ENCODE peak calls at places on chromosomes 7 and 10, in four cellular contexts. J is choroid plexus epithelial cell, S is lower leg skin, E is Panc1. Z is an unnamed sample.

GRCh38 chr7:47303695-47304453 is 278.0 kb downstream of the TNS3 start:
- DNase-seq in S (no peak), E (no peak), J (no peak), Z (no peak)

GRCh38 chr7:44273681-44274622 is 51.4 kb downstream of the CAMK2B start:
- DNase-seq in J (no peak), S (no peak), E (no peak), Z (no peak)

GRCh38 chr10:71974489-71975011 is 10.4 kb downstream of the CHST3 start:
- DNase-seq in E (peak; percentile 45), S (no peak), J (no peak), Z (no peak)

GRCh38 chr7:40619647-40620046 is 484.8 kb downstream of the SUGCT start:
- DNase-seq in E (no peak), J (no peak), S (no peak), Z (no peak)

GRCh38 chr7:130960208-130960988 is 226.4 kb upstream of the KLF14 start:
- DNase-seq in J (peak; percentile 98), E (peak; percentile 89), S (no peak), Z (peak; percentile 98)

GRCh38 chr7:2405601-2406345 is 2.4 kb downstream of the CHST12 start:
- DNase-seq in E (no peak), J (no peak), S (no peak), Z (no peak)

GRCh38 chr10:128527730-128528129 is 401.5 kb upstream of the MKI67 start:
- DNase-seq in S (no peak), J (no peak), E (no peak), Z (no peak)

GRCh38 chr7:47580175-47580701 is 1.7 kb downstream of the TNS3 start:
- DNase-seq in E (no peak), S (no peak), J (peak; percentile 74), Z (peak; percentile 82)

GRCh38 chr7:48130658-48131108 is 40.6 kb upstream of the ABCA13 start:
- DNase-seq in S (no peak), J (peak; percentile 19), E (no peak), Z (peak; percentile 80)

GRCh38 chr7:78675511-78675910 is 778.0 kb downstream of the MAGI2 start:
- DNase-seq in J (no peak), S (no peak), E (no peak), Z (peak; percentile 3)

GRCh38 chr7:33824911-33825459 is 80.4 kb upstream of the BMPER start:
- DNase-seq in E (no peak), S (no peak), J (peak; percentile 33), Z (no peak)

GRCh38 chr7:50436133-50436802 is 13.9 kb downstream of the FIGNL1 start:
- DNase-seq in E (no peak), S (no peak), J (peak; percentile 80), Z (peak; percentile 78)

GRCh38 chr7:103446046-103446520 is at the start of gene SLC26A5:
- DNase-seq in J (no peak), S (no peak), E (no peak), Z (no peak)

GRCh38 chr10:60348982-60349381 is 40.7 kb downstream of the ANK3 start:
- DNase-seq in E (no peak), J (peak; percentile 79), S (no peak), Z (peak; percentile 70)

GRCh38 chr7:26090927-26091519 is 61.0 kb upstream of the NFE2L3 start:
- DNase-seq in J (peak; percentile 88), S (no peak), E (peak; percentile 67), Z (peak; percentile 77)

GRCh38 chr7:107009846-107010203 is 34.7 kb upstream of the PRKAR2B start:
- DNase-seq in J (no peak), E (no peak), S (no peak), Z (no peak)

GRCh38 chr7:2003451-2003930 is 229.3 kb downstream of the MAD1L1 start:
- DNase-seq in S (no peak), E (no peak), J (no peak), Z (no peak)

GRCh38 chr7:26337232-26337865 is 45.7 kb downstream of the SNX10 start:
- DNase-seq in E (no peak), S (no peak), J (no peak), Z (no peak)

GRCh38 chr7:45118292-45118691 is 6.8 kb upstream of the TBRG4 start:
- DNase-seq in J (no peak), S (no peak), E (no peak), Z (no peak)

GRCh38 chr10:61492596-61492995 is 39.4 kb upstream of the TMEM26 start:
- DNase-seq in J (no peak), S (no peak), E (no peak), Z (no peak)

GRCh38 chr7:137081694-137082093 is 213.2 kb downstream of the CHRM2 start:
- DNase-seq in E (no peak), S (peak; percentile 56), J (peak; percentile 83), Z (peak; percentile 97)

GRCh38 chr7:151274376-151274760 is 25.9 kb upstream of the SMARCD3 start:
- DNase-seq in J (no peak), E (no peak), S (no peak), Z (no peak)

GRCh38 chr7:25496394-25497103 is 268.3 kb upstream of the NPVF start:
- DNase-seq in S (no peak), J (no peak), E (no peak), Z (no peak)

GRCh38 chr7:20359397-20359963 is 28.8 kb downstream of the ITGB8 start:
- DNase-seq in S (no peak), J (peak; percentile 7), E (no peak), Z (peak; percentile 43)

GRCh38 chr10:92181575-92181974 is 109.3 kb downstream of the CPEB3 start:
- DNase-seq in E (no peak), J (peak; percentile 30), S (no peak), Z (peak; percentile 40)

GRCh38 chr7:12013983-12014382 is 182.0 kb upstream of the THSD7A start:
- DNase-seq in S (no peak), J (no peak), E (no peak), Z (no peak)

GRCh38 chr7:28572321-28573058 is 160.2 kb downstream of the CREB5 start:
- DNase-seq in S (no peak), E (no peak), J (no peak), Z (no peak)

GRCh38 chr7:43536773-43537172 is 46.1 kb upstream of the STK17A start:
- DNase-seq in S (no peak), E (no peak), J (no peak), Z (no peak)

GRCh38 chr10:100791254-100792058 is 46.1 kb downstream of the PAX2 start:
- DNase-seq in E (no peak), S (no peak), J (peak; percentile 31), Z (no peak)

GRCh38 chr7:39304683-39305405 is 261.4 kb upstream of the YAE1 start:
- DNase-seq in S (no peak), J (no peak), E (no peak), Z (no peak)

GRCh38 chr7:32515890-32516550 is 20.7 kb downstream of the AVL9 start:
- DNase-seq in E (no peak), S (no peak), J (peak; percentile 34), Z (no peak)

GRCh38 chr10:22429146-22429545 is 83.8 kb downstream of the SPAG6 start:
- DNase-seq in S (no peak), J (peak; percentile 35), E (no peak), Z (peak; percentile 77)

GRCh38 chr10:96342402-96342801 is 16.4 kb downstream of the OPALIN start:
- DNase-seq in S (no peak), J (no peak), E (no peak), Z (no peak)

GRCh38 chr7:90334193-90334843 is 12.2 kb upstream of the GTPBP10 start:
- DNase-seq in S (no peak), J (no peak), E (no peak), Z (no peak)

GRCh38 chr7:114264029-114264428 is 150.6 kb upstream of the FOXP2 start:
- DNase-seq in J (peak; percentile 23), S (no peak), E (no peak), Z (no peak)

GRCh38 chr10:78886129-78886528 is 182.6 kb upstream of the ZMIZ1 start:
- DNase-seq in E (no peak), J (no peak), S (no peak), Z (no peak)

GRCh38 chr7:106021211-106022067 is 58.4 kb downstream of the CDHR3 start:
- DNase-seq in S (no peak), E (no peak), J (peak; percentile 79), Z (peak; percentile 37)

GRCh38 chr10:122120008-122120744 is 131.2 kb downstream of the TACC2 start:
- DNase-seq in E (no peak), J (peak; percentile 48), S (no peak), Z (no peak)
- H3K4me3 ChIP-seq in E (no peak overlapping the region), J (no peak overlapping the region), S (no peak overlapping the region), Z (no peak overlapping the region)

GRCh38 chr10:110500515-110500905 is 2.8 kb downstream of the DUSP5 start:
- DNase-seq in S (no peak), J (peak; percentile 71), E (no peak), Z (peak; percentile 87)

GRCh38 chr10:110497438-110498086 is at the start of gene DUSP5:
- DNase-seq in S (peak; percentile 92), J (peak; percentile 96), E (no peak), Z (peak; percentile 95)

GRCh38 chr10:110499796-110500514 is 2.2 kb downstream of the DUSP5 start:
- DNase-seq in E (no peak), J (peak; percentile 63), S (no peak), Z (no peak)

GRCh38 chr10:110498087-110498981 is 627 bp downstream of the DUSP5 start:
- DNase-seq in S (no peak), E (no peak), J (peak; percentile 70), Z (peak; percentile 58)

GRCh38 chr10:110498982-110499795 is 1.5 kb downstream of the DUSP5 start:
- DNase-seq in J (peak; percentile 83), S (peak; percentile 27), E (no peak), Z (peak; percentile 65)
- TF ChIP-seq CTCF in J (peak; percentile 53), S (no peak), E (peak; percentile 67), Z (peak; percentile 27)

DNA sequence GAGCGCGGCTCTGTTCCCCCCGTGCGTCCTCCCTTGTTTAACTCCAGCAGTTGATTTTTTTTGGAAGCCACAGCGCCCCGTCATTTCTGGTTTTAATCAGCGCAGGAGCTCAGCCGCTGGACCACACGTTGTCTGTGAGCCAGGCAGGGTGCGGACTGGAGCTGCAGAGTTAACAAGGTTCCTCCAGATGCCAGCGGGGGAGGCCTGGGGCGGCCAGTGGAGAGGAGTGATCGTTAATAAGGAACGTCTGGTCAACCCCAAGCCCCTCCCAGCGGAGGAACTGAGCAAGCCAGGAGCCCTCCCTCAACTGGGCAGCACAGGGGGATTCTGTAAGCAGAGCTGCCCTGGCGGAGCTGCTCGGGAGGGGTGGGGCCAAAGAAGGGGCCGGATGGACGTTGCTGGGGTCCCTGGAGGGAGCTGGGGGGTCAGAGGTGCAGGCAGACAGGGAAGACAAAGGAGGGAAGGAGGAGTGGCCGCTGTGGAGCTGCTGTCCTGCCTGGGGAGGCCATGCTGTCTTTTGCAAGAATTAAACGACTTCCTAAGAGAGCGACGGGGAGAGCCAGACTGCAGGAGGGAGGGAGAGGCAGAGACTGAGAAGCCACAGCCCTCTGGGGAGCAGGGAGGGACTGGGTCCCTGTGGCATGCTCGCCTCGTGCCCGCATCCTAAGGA is 537.2 kb upstream of the FOXK1 start:
- DNase-seq in S (peak; percentile 33), E (no peak), J (peak; percentile 3), Z (peak; percentile 22)
- H3K4me3 ChIP-seq in S (no peak overlapping the region), E (no peak overlapping the region), J (no peak overlapping the region), Z (no peak overlapping the region)

GRCh38 chr10:83961620-83962019 is 177.7 kb upstream of the GHITM start:
- DNase-seq in J (no peak), S (no peak), E (no peak), Z (no peak)
- TF ChIP-seq CTCF in J (no peak), S (no peak), E (peak; percentile 13), Z (no peak)

Z was measured in fibroblast of villous mesenchyme.